ENCODE peak calls at places on chromosomes 4 and X, in ten cellular contexts. G is left ventricle myocardium inferior; U is upper lobe of right lung; H is uterus; X is naive thymus-derived CD4-positive, alpha-beta T cell; Q is mesenchymal stem cell; A is MM.1S; S is psoas muscle; Y is GM23248; K is neural progenitor cell. R is an unnamed sample.

GRCh38 chr4:75821966-75822365 is 80.3 kb downstream of the PPEF2 start:
- DNase-seq in A (no peak), K (no peak), H (no peak), U (no peak), Q (no peak), G (no peak), Y (peak; percentile 23), S (no peak), X (no peak), R (no peak)

GRCh38 chr4:38684271-38684670 is 20.3 kb downstream of the KLF3 start:
- DNase-seq in Q (no peak), K (no peak), X (peak; percentile 54), S (no peak), A (peak; percentile 39), G (no peak), Y (no peak), U (no peak), H (no peak), R (no peak)

GRCh38 chr4:1973661-1974060 is 35.1 kb downstream of the NELFA start:
- DNase-seq in G (no peak), S (no peak), Y (no peak), H (no peak), K (no peak), X (no peak), Q (no peak), U (peak; percentile 51), A (no peak), R (no peak)

GRCh38 chr4:128776794-128777216 is 32.7 kb upstream of the JADE1 start:
- DNase-seq in Q (peak; percentile 97), U (peak; percentile 90), G (peak; percentile 66), X (no peak), H (peak; percentile 24), S (peak; percentile 63), A (no peak), K (no peak), Y (peak; percentile 91), R (peak; percentile 35)

GRCh38 chrX:141924293-141924692 is 20.6 kb downstream of the MAGEC1 start:
- DNase-seq in Y (no peak), A (no peak), H (no peak), K (no peak), G (no peak), S (no peak), U (no peak), X (no peak), Q (no peak), R (no peak)

GRCh38 chr4:121380448-121381147 is at the start of gene QRFPR:
- DNase-seq in X (no peak), H (no peak), K (peak; percentile 70), U (no peak), G (peak; percentile 34), Q (peak; percentile 9), Y (peak; percentile 14), S (no peak), A (peak; percentile 15), R (no peak)

GRCh38 chr4:159353422-159354116 is 250.7 kb downstream of the RAPGEF2 start:
- DNase-seq in Q (no peak), U (no peak), S (no peak), K (no peak), A (no peak), G (peak; percentile 59), X (no peak), Y (no peak), H (no peak), R (no peak)

GRCh38 chr4:154854362-154854761 is 73.3 kb downstream of the RBM46 start:
- DNase-seq in K (peak; percentile 41), X (no peak), Q (no peak), A (peak; percentile 14), S (no peak), U (no peak), G (no peak), H (no peak), Y (peak; percentile 32), R (no peak)

GRCh38 chr4:147453561-147454141 is 27.2 kb upstream of the EDNRA start:
- DNase-seq in S (no peak), Y (peak; percentile 10), A (no peak), H (no peak), K (no peak), U (no peak), X (no peak), Q (peak; percentile 44), G (no peak), R (no peak)

GRCh38 chr4:150010525-150011126 is 67.6 kb upstream of the DCLK2 start:
- DNase-seq in S (no peak), Q (peak; percentile 68), X (no peak), Y (peak; percentile 67), K (peak; percentile 60), U (no peak), G (no peak), A (peak; percentile 58), H (peak; percentile 40), R (peak; percentile 42)

GRCh38 chrX:122512561-122513072 is 671.5 kb upstream of the GRIA3 start:
- DNase-seq in G (no peak), Y (peak; percentile 41), A (no peak), X (no peak), H (no peak), S (no peak), Q (no peak), K (no peak), U (no peak), R (no peak)

GRCh38 chrX:7801706-7802105 is 41.3 kb upstream of the VCX start:
- DNase-seq in G (no peak), X (no peak), A (no peak), Y (no peak), K (no peak), U (no peak), H (no peak), S (no peak), Q (no peak), R (no peak)

GRCh38 chr4:163484906-163485305 is 9.6 kb upstream of the TMA16 start:
- DNase-seq in Q (peak; percentile 59), H (peak; percentile 37), S (no peak), K (peak; percentile 76), Y (peak; percentile 47), X (peak; percentile 49), A (peak; percentile 57), G (no peak), U (no peak), R (peak; percentile 43)

GRCh38 chr4:19736968-19737756 is 514.5 kb upstream of the SLIT2 start:
- DNase-seq in H (no peak), A (no peak), G (no peak), S (no peak), K (peak; percentile 59), X (no peak), Q (peak; percentile 6), Y (no peak), U (no peak), R (no peak)

GRCh38 chrX:30973784-30974427 is 84.9 kb upstream of the TAB3 start:
- DNase-seq in S (no peak), Q (no peak), X (no peak), K (peak; percentile 14), A (no peak), H (no peak), Y (no peak), U (no peak), G (no peak), R (no peak)

GRCh38 chr4:145218251-145218650 is 37.9 kb upstream of the OTUD4 start:
- DNase-seq in Y (no peak), U (no peak), G (peak; percentile 28), A (peak; percentile 18), K (no peak), Q (no peak), X (no peak), S (no peak), H (no peak), R (no peak)

GRCh38 chrX:63809158-63809557 is 24.1 kb upstream of the ARHGEF9 start:
- DNase-seq in G (no peak), Y (no peak), U (no peak), Q (no peak), K (no peak), S (no peak), A (no peak), H (no peak), X (no peak), R (no peak)

GRCh38 chr4:168884251-168885124 is 125.6 kb downstream of the CBR4 start:
- DNase-seq in H (no peak), U (no peak), Q (peak; percentile 51), G (no peak), X (no peak), Y (no peak), K (no peak), A (no peak), S (no peak), R (no peak)

GRCh38 chrX:109966246-109966645 is 36.7 kb upstream of the TMEM164 start:
- DNase-seq in K (no peak), S (no peak), A (no peak), Q (peak; percentile 9), H (no peak), G (no peak), Y (peak; percentile 30), U (no peak), X (no peak), R (no peak)

GRCh38 chr4:140156529-140157171 is 2.7 kb upstream of the MAML3 start:
- DNase-seq in X (peak; percentile 28), K (no peak), G (no peak), Q (no peak), S (no peak), H (no peak), Y (no peak), U (no peak), A (peak; percentile 80), R (no peak)

GRCh38 chrX:13694359-13694758 is 5.4 kb downstream of the RAB9A start:
- DNase-seq in U (no peak), K (no peak), Y (peak; percentile 35), A (no peak), S (no peak), G (no peak), Q (peak; percentile 6), X (no peak), H (no peak), R (no peak)

GRCh38 chrX:154735695-154736393 is 15.0 kb downstream of the GAB3 start:
- DNase-seq in X (no peak), G (peak; percentile 75), A (no peak), K (no peak), H (peak; percentile 64), Y (peak; percentile 77), S (peak; percentile 69), U (peak; percentile 62), Q (peak; percentile 95), R (no peak)
- H3K4me1 ChIP-seq in X (peaks cover 43% of the 10 kb centered on the region), G (peaks cover 92% of the 10 kb centered on the region), A (no peaks in the 10 kb centered on the region), K (no peaks in the 10 kb centered on the region), H (no peaks in the 10 kb centered on the region), Y (peaks cover 58% of the 10 kb centered on the region), S (peaks cover 32% of the 10 kb centered on the region), U (peaks cover 65% of the 10 kb centered on the region), Q (peaks cover 8% of the 10 kb centered on the region), R (no peaks in the 10 kb centered on the region)

GRCh38 chr4:80124246-80125211 is 51.5 kb upstream of the ANTXR2 start:
- DNase-seq in G (no peak), X (no peak), K (no peak), Q (no peak), U (no peak), H (no peak), S (no peak), A (no peak), Y (no peak), R (no peak)
- H3K4me1 ChIP-seq in G (no peaks in the 10 kb centered on the region), X (peaks cover 42% of the 10 kb centered on the region), K (no peaks in the 10 kb centered on the region), Q (no peaks in the 10 kb centered on the region), U (no peaks in the 10 kb centered on the region), H (no peaks in the 10 kb centered on the region), S (no peaks in the 10 kb centered on the region), A (no peaks in the 10 kb centered on the region), Y (peaks cover 19% of the 10 kb centered on the region), R (no peaks in the 10 kb centered on the region)

GRCh38 chr4:40294339-40294738 is 40.8 kb upstream of the CHRNA9 start:
- DNase-seq in G (no peak), K (no peak), H (no peak), A (no peak), X (no peak), S (no peak), Y (no peak), U (no peak), Q (no peak), R (no peak)
- H3K4me1 ChIP-seq in G (no peaks in the 10 kb centered on the region), K (peaks cover 3% of the 10 kb centered on the region), H (no peaks in the 10 kb centered on the region), A (peaks cover 22% of the 10 kb centered on the region), X (peaks cover 52% of the 10 kb centered on the region), S (no peaks in the 10 kb centered on the region), Y (peaks cover 7% of the 10 kb centered on the region), U (no peaks in the 10 kb centered on the region), Q (no peaks in the 10 kb centered on the region), R (no peaks in the 10 kb centered on the region)

GRCh38 chr4:173490256-173490655 is 39.8 kb downstream of the HAND2 start:
- DNase-seq in S (no peak), U (no peak), H (no peak), A (no peak), X (no peak), Q (no peak), K (no peak), Y (peak; percentile 13), G (no peak), R (no peak)
- H3K4me1 ChIP-seq in S (no peaks in the 10 kb centered on the region), U (peaks cover 9% of the 10 kb centered on the region), H (no peaks in the 10 kb centered on the region), A (no peaks in the 10 kb centered on the region), X (peaks cover 9% of the 10 kb centered on the region), Q (peaks cover 8% of the 10 kb centered on the region), K (peaks cover 5% of the 10 kb centered on the region), Y (peaks cover 45% of the 10 kb centered on the region), G (peaks cover 41% of the 10 kb centered on the region), R (no peaks in the 10 kb centered on the region)

R was measured in colonic mucosa.